ENCODE peak calls at places on chromosomes 3 and 15, in ten cellular contexts. P, C, M, F, R, G, T, A, O and W are unnamed samples.

GRCh38 chr3:150022406-150023238 is 51.9 kb upstream of the PFN2 start:
- DNase-seq in P (no peak), C (no peak), M (no peak), F (no peak), R (no peak), G (no peak), T (no peak), A (peak; percentile 26), O (peak; percentile 58), W (peak; percentile 96)

GRCh38 chr3:33023176-33024136 is 72.0 kb downstream of the CCR4 start:
- DNase-seq in P (no peak), C (no peak), M (no peak), F (no peak), R (peak; percentile 33), G (no peak), T (no peak), A (no peak), O (no peak), W (no peak)

GRCh38 chr3:144053121-144053520 is 81.5 kb downstream of the DIPK2A start:
- DNase-seq in P (no peak), C (no peak), M (no peak), F (no peak), R (no peak), G (no peak), T (no peak), A (peak; percentile 90), O (no peak), W (no peak)

GRCh38 chr15:36029606-36030005 is 483.6 kb upstream of the DPH6 start:
- DNase-seq in P (no peak), C (no peak), M (no peak), F (no peak), R (no peak), G (no peak), T (no peak), A (no peak), O (no peak), W (no peak)

GRCh38 chr15:85704720-85705119 is 90.0 kb downstream of the KLHL25 start:
- DNase-seq in P (no peak), C (no peak), M (no peak), F (no peak), R (peak; percentile 46), G (no peak), T (no peak), A (no peak), O (peak; percentile 56), W (no peak)

GRCh38 chr3:177694316-177694715 is 497.0 kb upstream of the TBL1XR1 start:
- DNase-seq in P (no peak), C (no peak), M (no peak), F (no peak), R (no peak), G (no peak), T (no peak), A (no peak), O (peak; percentile 9), W (no peak)

GRCh38 chr15:34855397-34855796 is 60.0 kb upstream of the ACTC1 start:
- DNase-seq in P (peak; percentile 53), C (peak; percentile 58), M (no peak), F (no peak), R (no peak), G (no peak), T (no peak), A (peak; percentile 69), O (no peak), W (no peak)

GRCh38 chr3:153667341-153667740 is 453.8 kb upstream of the ARHGEF26 start:
- DNase-seq in P (no peak), C (no peak), M (no peak), F (no peak), R (no peak), G (no peak), T (no peak), A (no peak), O (no peak), W (no peak)

GRCh38 chr3:4606915-4607314 is 113.8 kb downstream of the ITPR1 start:
- DNase-seq in P (no peak), C (no peak), M (no peak), F (no peak), R (no peak), G (no peak), T (no peak), A (no peak), O (no peak), W (no peak)

GRCh38 chr15:95557226-95558046 is 773.1 kb upstream of the NR2F2 start:
- DNase-seq in P (no peak), C (no peak), M (no peak), F (no peak), R (no peak), G (peak; percentile 55), T (no peak), A (peak; percentile 94), O (peak; percentile 2), W (peak; percentile 9)

GRCh38 chr15:63347074-63347859 is 34.4 kb downstream of the CA12 start:
- DNase-seq in P (no peak), C (no peak), M (no peak), F (no peak), R (no peak), G (no peak), T (no peak), A (no peak), O (no peak), W (no peak)

GRCh38 chr15:65829150-65829764 is 37.2 kb upstream of the DENND4A start:
- DNase-seq in P (peak; percentile 15), C (peak; percentile 36), M (no peak), F (peak; percentile 29), R (no peak), G (peak; percentile 26), T (no peak), A (peak; percentile 47), O (peak; percentile 61), W (no peak)

GRCh38 chr3:37295925-37296324 is 121.5 kb upstream of the LRRFIP2 start:
- DNase-seq in P (no peak), C (no peak), M (no peak), F (peak; percentile 93), R (no peak), G (no peak), T (no peak), A (peak; percentile 31), O (no peak), W (no peak)

GRCh38 chr15:38707802-38708671 is 143.4 kb upstream of the RASGRP1 start:
- DNase-seq in P (no peak), C (no peak), M (no peak), F (peak; percentile 21), R (peak; percentile 52), G (peak; percentile 38), T (peak; percentile 31), A (peak; percentile 68), O (peak; percentile 69), W (no peak)

GRCh38 chr3:46314517-46314916 is 39.4 kb upstream of the CCR2 start:
- DNase-seq in P (no peak), C (no peak), M (no peak), F (no peak), R (peak; percentile 25), G (no peak), T (no peak), A (no peak), O (peak; percentile 55), W (no peak)

GRCh38 chr3:109176726-109177125 is 40.2 kb downstream of the C3orf85 start:
- DNase-seq in P (no peak), C (no peak), M (no peak), F (no peak), R (no peak), G (no peak), T (no peak), A (no peak), O (no peak), W (no peak)

GRCh38 chr15:100278596-100279380 is 63.0 kb downstream of the ADAMTS17 start:
- DNase-seq in P (no peak), C (no peak), M (no peak), F (no peak), R (no peak), G (peak; percentile 3), T (no peak), A (no peak), O (no peak), W (no peak)

GRCh38 chr15:99429681-99430081 is 136.1 kb upstream of the MEF2A start:
- DNase-seq in P (no peak), C (no peak), M (peak; percentile 22), F (no peak), R (no peak), G (no peak), T (no peak), A (no peak), O (no peak), W (no peak)

GRCh38 chr3:81716870-81717509 is 44.5 kb downstream of the GBE1 start:
- DNase-seq in P (no peak), C (no peak), M (no peak), F (peak; percentile 28), R (no peak), G (peak; percentile 28), T (peak; percentile 46), A (no peak), O (no peak), W (peak; percentile 48)

GRCh38 chr3:137692803-137693431 is 71.2 kb upstream of the SOX14 start:
- DNase-seq in P (peak; percentile 59), C (peak; percentile 42), M (no peak), F (peak; percentile 27), R (peak; percentile 7), G (peak; percentile 57), T (no peak), A (peak; percentile 11), O (peak; percentile 58), W (peak; percentile 1)

GRCh38 chr15:40743466-40743865 is 11.6 kb downstream of the RMDN3 start:
- DNase-seq in P (no peak), C (no peak), M (no peak), F (no peak), R (no peak), G (no peak), T (no peak), A (no peak), O (no peak), W (no peak)

GRCh38 chr3:56783644-56784451 is 17.9 kb downstream of the ARHGEF3 start:
- DNase-seq in P (peak; percentile 64), C (no peak), M (no peak), F (peak; percentile 100), R (peak; percentile 90), G (no peak), T (peak; percentile 70), A (no peak), O (peak; percentile 95), W (peak; percentile 47)

GRCh38 chr3:108894981-108895380 is 58.7 kb downstream of the GUCA1C start:
- DNase-seq in P (no peak), C (no peak), M (no peak), F (no peak), R (no peak), G (no peak), T (no peak), A (peak; percentile 16), O (no peak), W (no peak)

GRCh38 chr3:31946484-31947081 is 34.5 kb downstream of the OSBPL10 start:
- DNase-seq in P (no peak), C (no peak), M (no peak), F (no peak), R (no peak), G (no peak), T (no peak), A (no peak), O (peak; percentile 46), W (no peak)

GRCh38 chr15:38557855-38558713 is 6.5 kb downstream of the RASGRP1 start:
- DNase-seq in P (no peak), C (no peak), M (no peak), F (no peak), R (peak; percentile 26), G (no peak), T (no peak), A (no peak), O (peak; percentile 66), W (no peak)

GRCh38 chr15:39438795-39439577 is 141.9 kb upstream of the THBS1 start:
- DNase-seq in P (no peak), C (no peak), M (no peak), F (no peak), R (no peak), G (no peak), T (no peak), A (peak; percentile 13), O (no peak), W (no peak)

GRCh38 chr15:100285641-100286295 is 56.0 kb downstream of the ADAMTS17 start:
- DNase-seq in P (no peak), C (no peak), M (no peak), F (no peak), R (no peak), G (no peak), T (no peak), A (no peak), O (no peak), W (no peak)

GRCh38 chr3:99699841-99700240 is 61.4 kb downstream of the COL8A1 start:
- DNase-seq in P (no peak), C (no peak), M (no peak), F (no peak), R (no peak), G (no peak), T (no peak), A (peak; percentile 46), O (peak; percentile 57), W (no peak)